ENCODE peak calls at places on chromosomes 5 and 9, in nine cellular contexts. One of them, this sample, is unnamed.

GRCh38 chr5:128174951-128175350 is 91.4 kb downstream of the SLC12A2 start:
- DNase-seq in dorsolateral prefrontal cortex: no peak
- DNase-seq in mammary epithelial cell: no peak
- DNase-seq in heart left ventricle: no peak
- DNase-seq in kidney epithelial cell: no peak
- DNase-seq in HCT116: no peak
- DNase-seq in transverse colon: no peak
- DNase-seq in stomach: no peak
- DNase-seq in fibroblast of lung: peak; percentile 69
- DNase-seq in this sample: no peak

GRCh38 chr5:172412724-172413260 is 41.5 kb downstream of the SH3PXD2B start:
- DNase-seq in fibroblast of lung: peak; percentile 99
- DNase-seq in dorsolateral prefrontal cortex: peak; percentile 35
- DNase-seq in HCT116: no peak
- DNase-seq in heart left ventricle: peak; percentile 87
- DNase-seq in stomach: peak; percentile 58
- DNase-seq in mammary epithelial cell: peak; percentile 45
- DNase-seq in kidney epithelial cell: peak; percentile 26
- DNase-seq in transverse colon: peak; percentile 68
- DNase-seq in this sample: peak; percentile 21

GRCh38 chr5:68033961-68034581 is 181.5 kb upstream of the PIK3R1 start:
- DNase-seq in mammary epithelial cell: no peak
- DNase-seq in stomach: peak; percentile 87
- DNase-seq in transverse colon: peak; percentile 54
- DNase-seq in fibroblast of lung: peak; percentile 82
- DNase-seq in kidney epithelial cell: no peak
- DNase-seq in HCT116: no peak
- DNase-seq in dorsolateral prefrontal cortex: no peak
- DNase-seq in heart left ventricle: peak; percentile 33
- DNase-seq in this sample: no peak

GRCh38 chr5:116557669-116558271 is 16.9 kb downstream of the SEMA6A start:
- DNase-seq in heart left ventricle: no peak
- DNase-seq in fibroblast of lung: peak; percentile 4
- DNase-seq in HCT116: no peak
- DNase-seq in stomach: no peak
- DNase-seq in transverse colon: no peak
- DNase-seq in mammary epithelial cell: peak; percentile 9
- DNase-seq in dorsolateral prefrontal cortex: no peak
- DNase-seq in kidney epithelial cell: no peak
- DNase-seq in this sample: no peak

GRCh38 chr9:95771556-95772280 is 103.8 kb upstream of the ERCC6L2 start:
- DNase-seq in mammary epithelial cell: no peak
- DNase-seq in fibroblast of lung: peak; percentile 56
- DNase-seq in dorsolateral prefrontal cortex: no peak
- DNase-seq in stomach: peak; percentile 27
- DNase-seq in HCT116: no peak
- DNase-seq in transverse colon: peak; percentile 24
- DNase-seq in kidney epithelial cell: no peak
- DNase-seq in heart left ventricle: no peak
- DNase-seq in this sample: no peak

GRCh38 chr5:174843263-174844250 is 119.2 kb downstream of the MSX2 start:
- DNase-seq in HCT116: no peak
- DNase-seq in mammary epithelial cell: no peak
- DNase-seq in heart left ventricle: peak; percentile 30
- DNase-seq in dorsolateral prefrontal cortex: no peak
- DNase-seq in fibroblast of lung: no peak
- DNase-seq in stomach: no peak
- DNase-seq in kidney epithelial cell: no peak
- DNase-seq in transverse colon: no peak
- DNase-seq in this sample: no peak

GRCh38 chr5:122352331-122352730 is 40.3 kb downstream of the SNCAIP start:
- DNase-seq in kidney epithelial cell: no peak
- DNase-seq in fibroblast of lung: peak; percentile 42
- DNase-seq in HCT116: no peak
- DNase-seq in transverse colon: no peak
- DNase-seq in mammary epithelial cell: no peak
- DNase-seq in stomach: no peak
- DNase-seq in dorsolateral prefrontal cortex: no peak
- DNase-seq in heart left ventricle: no peak
- DNase-seq in this sample: no peak

GRCh38 chr5:96601811-96602244 is 60.3 kb upstream of the CAST start:
- DNase-seq in heart left ventricle: peak; percentile 48
- DNase-seq in transverse colon: peak; percentile 33
- DNase-seq in stomach: peak; percentile 34
- DNase-seq in kidney epithelial cell: peak; percentile 9
- DNase-seq in HCT116: peak; percentile 53
- DNase-seq in mammary epithelial cell: peak; percentile 55
- DNase-seq in fibroblast of lung: peak; percentile 49
- DNase-seq in dorsolateral prefrontal cortex: no peak
- DNase-seq in this sample: peak; percentile 6

GRCh38 chr9:21656776-21657637 is 145.4 kb upstream of the MTAP start:
- DNase-seq in stomach: no peak
- DNase-seq in kidney epithelial cell: no peak
- DNase-seq in HCT116: no peak
- DNase-seq in heart left ventricle: no peak
- DNase-seq in fibroblast of lung: peak; percentile 94
- DNase-seq in dorsolateral prefrontal cortex: no peak
- DNase-seq in mammary epithelial cell: peak; percentile 70
- DNase-seq in transverse colon: no peak
- DNase-seq in this sample: no peak

GRCh38 chr9:114047717-114048116 is 30.4 kb downstream of the AMBP start:
- DNase-seq in dorsolateral prefrontal cortex: no peak
- DNase-seq in transverse colon: no peak
- DNase-seq in fibroblast of lung: no peak
- DNase-seq in heart left ventricle: no peak
- DNase-seq in kidney epithelial cell: no peak
- DNase-seq in HCT116: peak; percentile 16
- DNase-seq in stomach: peak; percentile 40
- DNase-seq in mammary epithelial cell: no peak
- DNase-seq in this sample: no peak

GRCh38 chr5:112419596-112420110 is 576 bp upstream of the EPB41L4A start:
- DNase-seq in transverse colon: peak; percentile 71
- DNase-seq in fibroblast of lung: peak; percentile 14
- DNase-seq in mammary epithelial cell: peak; percentile 61
- DNase-seq in kidney epithelial cell: no peak
- DNase-seq in stomach: peak; percentile 69
- DNase-seq in HCT116: peak; percentile 13
- DNase-seq in heart left ventricle: peak; percentile 71
- DNase-seq in dorsolateral prefrontal cortex: no peak
- DNase-seq in this sample: peak; percentile 40

GRCh38 chr9:97705354-97705950 is 8.3 kb upstream of the XPA start:
- DNase-seq in fibroblast of lung: peak; percentile 76
- DNase-seq in transverse colon: no peak
- DNase-seq in stomach: no peak
- DNase-seq in mammary epithelial cell: peak; percentile 74
- DNase-seq in dorsolateral prefrontal cortex: no peak
- DNase-seq in heart left ventricle: no peak
- DNase-seq in kidney epithelial cell: no peak
- DNase-seq in HCT116: no peak
- DNase-seq in this sample: no peak

GRCh38 chr5:43152946-43153345 is 32.2 kb downstream of the ZNF131 start:
- DNase-seq in HCT116: no peak
- DNase-seq in stomach: no peak
- DNase-seq in fibroblast of lung: peak; percentile 70
- DNase-seq in mammary epithelial cell: no peak
- DNase-seq in dorsolateral prefrontal cortex: no peak
- DNase-seq in kidney epithelial cell: no peak
- DNase-seq in transverse colon: no peak
- DNase-seq in heart left ventricle: no peak
- DNase-seq in this sample: no peak

GRCh38 chr5:154487541-154487940 is 9.5 kb upstream of the HAND1 start:
- DNase-seq in mammary epithelial cell: no peak
- DNase-seq in heart left ventricle: no peak
- DNase-seq in stomach: no peak
- DNase-seq in kidney epithelial cell: no peak
- DNase-seq in transverse colon: no peak
- DNase-seq in dorsolateral prefrontal cortex: no peak
- DNase-seq in fibroblast of lung: no peak
- DNase-seq in HCT116: no peak
- DNase-seq in this sample: peak; percentile 63

GRCh38 chr9:34594177-34594576 is 4.7 kb upstream of the CNTFR start:
- DNase-seq in fibroblast of lung: no peak
- DNase-seq in stomach: no peak
- DNase-seq in heart left ventricle: no peak
- DNase-seq in kidney epithelial cell: no peak
- DNase-seq in transverse colon: no peak
- DNase-seq in dorsolateral prefrontal cortex: no peak
- DNase-seq in mammary epithelial cell: no peak
- DNase-seq in HCT116: no peak
- DNase-seq in this sample: no peak

GRCh38 chr9:113609562-113610318 is 146.2 kb downstream of the RGS3 start:
- DNase-seq in transverse colon: peak; percentile 30
- DNase-seq in heart left ventricle: peak; percentile 91
- DNase-seq in HCT116: no peak
- DNase-seq in stomach: peak; percentile 97
- DNase-seq in dorsolateral prefrontal cortex: peak; percentile 38
- DNase-seq in kidney epithelial cell: no peak
- DNase-seq in mammary epithelial cell: no peak
- DNase-seq in fibroblast of lung: peak; percentile 62
- DNase-seq in this sample: no peak

GRCh38 chr5:125897068-125897467 is 526.1 kb upstream of the GRAMD2B start:
- DNase-seq in stomach: no peak
- DNase-seq in fibroblast of lung: no peak
- DNase-seq in kidney epithelial cell: no peak
- DNase-seq in dorsolateral prefrontal cortex: no peak
- DNase-seq in HCT116: no peak
- DNase-seq in transverse colon: no peak
- DNase-seq in mammary epithelial cell: no peak
- DNase-seq in heart left ventricle: no peak
- DNase-seq in this sample: no peak

GRCh38 chr9:90002299-90003045 is 397.7 kb downstream of the GADD45G start:
- DNase-seq in kidney epithelial cell: no peak
- DNase-seq in dorsolateral prefrontal cortex: no peak
- DNase-seq in heart left ventricle: no peak
- DNase-seq in transverse colon: no peak
- DNase-seq in stomach: no peak
- DNase-seq in fibroblast of lung: peak; percentile 63
- DNase-seq in HCT116: no peak
- DNase-seq in mammary epithelial cell: no peak
- DNase-seq in this sample: no peak

GRCh38 chr5:134464988-134465855 is 53.5 kb upstream of the CDKN2AIPNL start:
- DNase-seq in dorsolateral prefrontal cortex: no peak
- DNase-seq in transverse colon: no peak
- DNase-seq in stomach: no peak
- DNase-seq in kidney epithelial cell: no peak
- DNase-seq in HCT116: no peak
- DNase-seq in fibroblast of lung: no peak
- DNase-seq in heart left ventricle: peak; percentile 20
- DNase-seq in mammary epithelial cell: peak; percentile 9
- DNase-seq in this sample: peak; percentile 23
- H3K4me3 ChIP-seq in dorsolateral prefrontal cortex: peak overlapping the region; percentile 51
- H3K4me3 ChIP-seq in transverse colon: peak overlapping the region; percentile 42
- H3K4me3 ChIP-seq in stomach: peak overlapping the region; percentile 46
- H3K4me3 ChIP-seq in kidney epithelial cell: no peak overlapping the region
- H3K4me3 ChIP-seq in HCT116: peak overlapping the region; percentile 69
- H3K4me3 ChIP-seq in fibroblast of lung: no peak overlapping the region
- H3K4me3 ChIP-seq in heart left ventricle: peak overlapping the region; percentile 52
- H3K4me3 ChIP-seq in mammary epithelial cell: no peak overlapping the region
- H3K4me3 ChIP-seq in this sample: peak overlapping the region; percentile 62

GRCh38 chr9:91978739-91979414 is 28.8 kb upstream of the ROR2 start:
- DNase-seq in transverse colon: no peak
- DNase-seq in HCT116: peak; percentile 26
- DNase-seq in mammary epithelial cell: peak; percentile 62
- DNase-seq in heart left ventricle: no peak
- DNase-seq in stomach: peak; percentile 36
- DNase-seq in fibroblast of lung: peak; percentile 92
- DNase-seq in dorsolateral prefrontal cortex: no peak
- DNase-seq in kidney epithelial cell: peak; percentile 56
- DNase-seq in this sample: no peak
- TF ChIP-seq CTCF in transverse colon: no peak
- TF ChIP-seq CTCF in HCT116: peak; percentile 55
- TF ChIP-seq CTCF in mammary epithelial cell: no peak
- TF ChIP-seq CTCF in heart left ventricle: peak; percentile 20
- TF ChIP-seq CTCF in stomach: no peak
- TF ChIP-seq CTCF in fibroblast of lung: peak; percentile 45
- TF ChIP-seq CTCF in dorsolateral prefrontal cortex: no peak
- TF ChIP-seq CTCF in kidney epithelial cell: peak; percentile 20
- TF ChIP-seq CTCF in this sample: peak; percentile 45

DNA sequence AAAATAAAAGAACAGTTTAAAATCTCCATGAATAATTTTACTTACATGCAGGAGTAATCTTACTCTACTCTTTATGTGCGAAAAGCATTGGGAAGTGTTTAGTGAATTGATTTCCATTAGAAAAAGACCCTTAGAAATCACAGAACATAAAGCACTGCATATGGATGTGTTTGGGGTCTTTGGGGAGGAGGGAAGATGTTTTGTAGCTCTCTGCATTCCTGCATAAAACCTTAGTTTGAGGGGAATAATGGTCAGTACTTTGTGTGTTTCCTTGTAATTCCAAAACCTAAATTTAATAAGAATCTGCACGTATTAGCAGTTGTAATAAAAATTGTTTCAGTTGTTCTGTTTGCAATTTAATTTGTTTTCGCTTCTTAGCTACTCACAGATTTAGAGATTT is 143.6 kb downstream of the SMARCA2 start:
- DNase-seq in stomach: no peak
- DNase-seq in dorsolateral prefrontal cortex: no peak
- DNase-seq in mammary epithelial cell: no peak
- DNase-seq in HCT116: no peak
- DNase-seq in kidney epithelial cell: no peak
- DNase-seq in fibroblast of lung: no peak
- DNase-seq in heart left ventricle: no peak
- DNase-seq in transverse colon: no peak
- DNase-seq in this sample: no peak
- H3K4me3 ChIP-seq in stomach: peak overlapping the region; percentile 43
- H3K4me3 ChIP-seq in dorsolateral prefrontal cortex: peak overlapping the region; percentile 42
- H3K4me3 ChIP-seq in mammary epithelial cell: peak overlapping the region; percentile 49
- H3K4me3 ChIP-seq in HCT116: no peak overlapping the region
- H3K4me3 ChIP-seq in kidney epithelial cell: peak overlapping the region; percentile 36
- H3K4me3 ChIP-seq in fibroblast of lung: peak overlapping the region; percentile 46
- H3K4me3 ChIP-seq in heart left ventricle: peak overlapping the region; percentile 29
- H3K4me3 ChIP-seq in transverse colon: peak overlapping the region; percentile 30
- H3K4me3 ChIP-seq in this sample: peak overlapping the region; percentile 58

GRCh38 chr5:14143509-14143842 is 334 bp downstream of the TRIO start:
- DNase-seq in heart left ventricle: no peak
- DNase-seq in HCT116: no peak
- DNase-seq in stomach: no peak
- DNase-seq in kidney epithelial cell: no peak
- DNase-seq in transverse colon: no peak
- DNase-seq in dorsolateral prefrontal cortex: no peak
- DNase-seq in mammary epithelial cell: no peak
- DNase-seq in fibroblast of lung: no peak
- DNase-seq in this sample: no peak

GRCh38 chr5:14143843-14144585 is 872 bp downstream of the TRIO start:
- DNase-seq in heart left ventricle: peak; percentile 45
- DNase-seq in mammary epithelial cell: peak; percentile 42
- DNase-seq in dorsolateral prefrontal cortex: no peak
- DNase-seq in stomach: peak; percentile 43
- DNase-seq in kidney epithelial cell: no peak
- DNase-seq in transverse colon: peak; percentile 51
- DNase-seq in fibroblast of lung: peak; percentile 45
- DNase-seq in HCT116: no peak
- DNase-seq in this sample: peak; percentile 73

GRCh38 chr5:14145356-14146334 is 2.5 kb downstream of the TRIO start:
- DNase-seq in transverse colon: no peak
- DNase-seq in kidney epithelial cell: no peak
- DNase-seq in mammary epithelial cell: no peak
- DNase-seq in heart left ventricle: no peak
- DNase-seq in HCT116: no peak
- DNase-seq in stomach: no peak
- DNase-seq in dorsolateral prefrontal cortex: no peak
- DNase-seq in fibroblast of lung: peak; percentile 85
- DNase-seq in this sample: no peak

GRCh38 chr5:14142856-14143508 is at the start of gene TRIO:
- DNase-seq in mammary epithelial cell: peak; percentile 87
- DNase-seq in HCT116: peak; percentile 77
- DNase-seq in kidney epithelial cell: no peak
- DNase-seq in heart left ventricle: peak; percentile 94
- DNase-seq in stomach: peak; percentile 89
- DNase-seq in transverse colon: peak; percentile 93
- DNase-seq in dorsolateral prefrontal cortex: peak; percentile 77
- DNase-seq in fibroblast of lung: peak; percentile 85
- DNase-seq in this sample: peak; percentile 88

GRCh38 chr5:14144586-14145355 is 1.6 kb downstream of the TRIO start:
- DNase-seq in HCT116: peak; percentile 52
- DNase-seq in fibroblast of lung: peak; percentile 54
- DNase-seq in stomach: peak; percentile 54
- DNase-seq in transverse colon: peak; percentile 72
- DNase-seq in kidney epithelial cell: no peak
- DNase-seq in dorsolateral prefrontal cortex: peak; percentile 27
- DNase-seq in heart left ventricle: peak; percentile 66
- DNase-seq in mammary epithelial cell: peak; percentile 86
- DNase-seq in this sample: peak; percentile 82
- TF ChIP-seq CTCF in HCT116: no peak
- TF ChIP-seq CTCF in fibroblast of lung: no peak
- TF ChIP-seq CTCF in stomach: no peak
- TF ChIP-seq CTCF in transverse colon: no peak
- TF ChIP-seq CTCF in kidney epithelial cell: no peak
- TF ChIP-seq CTCF in dorsolateral prefrontal cortex: no peak
- TF ChIP-seq CTCF in heart left ventricle: no peak
- TF ChIP-seq CTCF in mammary epithelial cell: no peak
- TF ChIP-seq CTCF in this sample: no peak